ENCODE peak calls at places on chromosomes 6 and 20, in six cellular contexts. G is HCT116; U is Panc1; A is astrocyte; B is uterus; Z is CD8-positive, alpha-beta T cell. E is an unnamed sample.

GRCh38 chr6:38153946-38154345 is 334.4 kb downstream of the ZFAND3 start:
- DNase-seq in G (no peak), U (no peak), A (no peak), B (no peak), Z (no peak), E (no peak)

GRCh38 chr6:111338843-111339242 is 144.2 kb downstream of the REV3L start:
- DNase-seq in G (no peak), U (no peak), A (no peak), B (no peak), Z (no peak), E (no peak)

GRCh38 chr6:158772851-158773371 is 46.3 kb downstream of the EZR start:
- DNase-seq in G (no peak), U (no peak), A (no peak), B (no peak), Z (no peak), E (no peak)

GRCh38 chr20:44702776-44703175 is 12.4 kb upstream of the CCN5 start:
- DNase-seq in G (no peak), U (no peak), A (peak), B (peak), Z (no peak), E (peak)

GRCh38 chr20:62792182-62792939 is 3.9 kb upstream of the MRGBP start:
- DNase-seq in G (no peak), U (no peak), A (peak), B (no peak), Z (no peak), E (no peak)

GRCh38 chr6:32154514-32155161 is 697 bp downstream of the PPT2 start:
- DNase-seq in G (peak), U (no peak), A (peak), B (peak), Z (peak), E (peak)

GRCh38 chr20:35618372-35619131 is 2.9 kb downstream of the SPAG4 start:
- DNase-seq in G (no peak), U (no peak), A (peak), B (no peak), Z (no peak), E (peak)

GRCh38 chr20:15061955-15062354 is 724.5 kb upstream of the FLRT3 start:
- DNase-seq in G (no peak), U (no peak), A (no peak), B (no peak), Z (no peak), E (no peak)

GRCh38 chr6:30954631-30955366 is 14.0 kb downstream of the MUCL3 start:
- DNase-seq in G (no peak), U (no peak), A (no peak), B (no peak), Z (no peak), E (no peak)

GRCh38 chr6:37005061-37005810 is at the start of gene FGD2:
- DNase-seq in G (no peak), U (no peak), A (no peak), B (no peak), Z (no peak), E (no peak)

GRCh38 chr6:139006470-139006869 is 18.4 kb upstream of the REPS1 start:
- DNase-seq in G (no peak), U (no peak), A (no peak), B (no peak), Z (no peak), E (no peak)

GRCh38 chr20:29409833-29410804 is 1847.3 kb upstream of the DEFB115 start:
- DNase-seq in G (no peak), U (no peak), A (no peak), B (no peak), Z (no peak), E (peak)

GRCh38 chr6:38345586-38345985 is 294.1 kb downstream of the BTBD9 start:
- DNase-seq in G (no peak), U (no peak), A (no peak), B (no peak), Z (no peak), E (no peak)

GRCh38 chr6:158543606-158544185 is 16.2 kb upstream of the TMEM181 start:
- DNase-seq in G (no peak), U (no peak), A (no peak), B (no peak), Z (no peak), E (no peak)

GRCh38 chr20:54067606-54068174 is 2.7 kb downstream of the BCAS1 start:
- DNase-seq in G (peak), U (peak), A (peak), B (no peak), Z (no peak), E (no peak)

GRCh38 chr6:75201901-75202672 is 3.8 kb downstream of the COL12A1 start:
- DNase-seq in G (no peak), U (no peak), A (peak), B (peak), Z (no peak), E (peak)

GRCh38 chr20:57259179-57260021 is 7.0 kb downstream of the BMP7 start:
- DNase-seq in G (no peak), U (no peak), A (no peak), B (no peak), Z (no peak), E (no peak)

GRCh38 chr20:34560141-34560523 is 1.6 kb downstream of the MAP1LC3A start:
- DNase-seq in G (no peak), U (no peak), A (no peak), B (no peak), Z (no peak), E (no peak)

GRCh38 chr6:163294734-163295133 is 119.8 kb upstream of the QKI start:
- DNase-seq in G (no peak), U (no peak), A (no peak), B (no peak), Z (no peak), E (no peak)

GRCh38 chr6:74519172-74519571 is 686.7 kb downstream of the COL12A1 start:
- DNase-seq in G (no peak), U (peak), A (peak), B (no peak), Z (no peak), E (no peak)

GRCh38 chr20:50635676-50636600 is 55.4 kb downstream of the RIPOR3 start:
- DNase-seq in G (peak), U (peak), A (no peak), B (peak), Z (peak), E (peak)

GRCh38 chr6:116827561-116828240 is 1.2 kb downstream of the GPRC6A start:
- DNase-seq in G (no peak), U (no peak), A (no peak), B (no peak), Z (no peak), E (no peak)
- H3K27ac ChIP-seq in G (no peak), U (no peak), A (no peak), B (no peak), Z (no peak), E (no peak)

DNA sequence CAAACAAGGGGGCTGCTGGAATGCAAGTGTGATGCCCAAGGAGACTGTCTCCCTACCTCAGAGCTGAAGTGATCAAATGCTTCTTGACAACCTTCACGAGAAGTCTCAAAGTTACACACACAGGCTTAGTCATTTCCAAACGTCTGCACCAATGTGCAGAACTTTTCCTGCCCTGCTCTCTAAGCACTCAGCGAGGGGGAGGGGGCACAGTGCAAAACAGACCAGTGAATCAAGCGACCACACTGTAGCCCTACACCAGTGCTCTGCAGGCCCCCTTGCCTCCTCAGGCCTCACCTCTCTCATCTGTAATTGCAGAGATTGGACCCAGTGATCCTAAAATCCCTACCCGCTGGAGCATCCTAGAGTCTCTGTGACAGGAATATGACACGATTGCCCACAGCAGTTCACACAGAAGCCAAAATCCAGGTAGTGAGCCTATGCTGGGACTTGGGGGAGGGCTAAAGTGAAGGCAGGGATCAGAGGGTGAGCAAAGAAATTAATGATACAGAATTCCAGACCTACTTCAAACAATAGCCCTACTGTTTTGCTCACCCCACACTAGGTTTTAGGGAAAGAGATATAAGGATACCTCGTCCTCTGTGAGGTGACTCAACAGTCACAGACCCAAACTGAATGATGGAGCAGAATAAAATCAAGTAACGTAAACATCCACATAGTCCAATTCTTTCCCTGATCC is 56.4 kb downstream of the ATXN1 start:
- DNase-seq in G (no peak), U (no peak), A (peak), B (no peak), Z (no peak), E (no peak)
- H3K27ac ChIP-seq in G (no peak), U (peak), A (peak), B (peak), Z (no peak), E (peak)

GRCh38 chr20:16367948-16368560 is 205.2 kb downstream of the KIF16B start:
- DNase-seq in G (no peak), U (no peak), A (no peak), B (no peak), Z (no peak), E (no peak)
- H3K27ac ChIP-seq in G (no peak), U (no peak), A (no peak), B (no peak), Z (no peak), E (no peak)

GRCh38 chr6:25498510-25498909 is 153.5 kb upstream of the SCGN start:
- DNase-seq in G (no peak), U (no peak), A (no peak), B (no peak), Z (no peak), E (no peak)
- H3K27ac ChIP-seq in G (no peak), U (no peak), A (no peak), B (no peak), Z (no peak), E (no peak)

DNA sequence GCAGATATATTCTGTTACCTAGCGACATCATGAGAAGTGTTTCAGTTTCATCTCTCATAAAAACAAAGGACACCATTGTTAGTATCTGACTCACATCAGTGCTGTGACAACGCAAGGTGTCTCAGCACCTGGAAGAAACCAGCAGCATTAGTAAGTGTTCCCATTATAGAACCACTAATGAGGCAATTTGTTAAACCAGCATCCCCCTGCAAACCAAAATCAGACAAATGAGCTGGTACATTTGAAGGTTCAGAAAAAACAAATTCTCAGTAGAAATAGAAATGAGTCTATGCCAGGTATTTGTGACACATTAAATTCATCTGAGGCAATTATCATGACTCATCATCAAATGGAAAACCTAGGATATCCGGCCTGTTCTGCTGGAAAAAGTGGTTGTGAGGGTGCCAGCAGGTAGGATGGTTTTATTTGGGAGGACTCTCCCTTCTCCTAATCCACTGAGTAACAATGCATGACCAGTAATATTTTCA is 151.7 kb downstream of the TMEM200A start:
- DNase-seq in G (peak), U (no peak), A (peak), B (no peak), Z (no peak), E (no peak)
- H3K27ac ChIP-seq in G (peak), U (no peak), A (no peak), B (no peak), Z (no peak), E (no peak)

GRCh38 chr6:41545703-41546474 is at the start of gene FOXP4:
- DNase-seq in G (peak), U (peak), A (peak), B (peak), Z (peak), E (peak)
- H3K27ac ChIP-seq in G (peak), U (peak), A (no peak), B (peak), Z (no peak), E (peak)

DNA sequence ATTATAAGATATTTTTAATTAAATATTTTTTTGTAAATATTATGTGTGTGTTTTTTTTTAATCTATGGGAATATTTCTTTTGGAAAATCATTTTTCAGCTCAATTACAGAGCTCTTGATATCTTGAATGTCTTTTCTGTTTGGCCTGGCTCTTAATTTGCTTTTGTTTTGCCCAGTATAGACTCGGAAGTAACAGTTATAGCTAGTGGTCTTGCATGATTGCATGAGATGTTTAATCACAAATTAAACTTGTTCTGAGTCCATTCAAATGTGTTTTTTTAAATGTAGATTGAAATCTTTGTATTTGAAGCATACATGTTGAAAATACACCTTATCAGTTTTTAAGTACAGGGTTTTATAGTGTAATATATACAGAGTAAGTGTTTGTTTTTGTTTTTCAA is 2.6 kb downstream of the ID4 start:
- DNase-seq in G (no peak), U (no peak), A (no peak), B (no peak), Z (no peak), E (no peak)
- H3K27ac ChIP-seq in G (no peak), U (peak), A (no peak), B (peak), Z (no peak), E (peak)

DNA sequence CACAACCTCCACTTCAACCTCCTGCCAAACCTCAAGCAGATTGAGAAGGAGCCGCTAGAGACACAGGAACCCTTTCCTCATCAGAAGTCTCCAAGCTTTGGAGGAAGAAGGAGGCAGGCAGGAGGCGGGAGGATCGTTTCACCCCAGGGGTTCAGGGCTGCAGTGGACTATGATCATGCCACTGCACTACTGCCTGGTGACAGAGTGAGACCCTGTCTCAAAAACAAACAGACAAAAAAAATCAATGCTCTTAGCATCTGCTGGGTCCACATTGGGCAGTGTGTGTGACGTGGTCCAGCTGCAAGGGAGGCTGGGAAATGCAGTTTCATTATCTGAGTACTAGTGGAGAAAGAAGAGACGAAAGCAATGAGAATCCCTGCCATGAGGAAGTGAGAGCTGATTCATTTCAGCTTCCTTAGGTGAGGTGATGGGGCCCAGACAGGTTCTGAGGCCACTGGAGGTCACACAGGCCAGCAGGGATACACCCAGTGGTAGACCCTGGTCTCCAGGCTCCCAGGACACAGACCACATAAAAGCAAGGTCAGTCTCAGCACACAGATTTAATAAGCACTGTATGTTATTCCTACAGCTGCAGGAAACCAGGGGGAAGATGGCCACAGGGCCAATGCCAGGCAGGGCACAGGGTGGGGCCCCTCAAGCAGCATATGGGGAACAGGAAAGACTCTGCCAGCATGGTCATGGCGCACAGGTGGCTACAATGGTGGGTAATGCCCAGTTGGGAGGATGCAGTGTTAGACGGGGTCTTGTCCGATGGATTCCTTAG is 4.3 kb downstream of the GFRA4 start:
- DNase-seq in G (no peak), U (no peak), A (no peak), B (no peak), Z (no peak), E (no peak)
- H3K27ac ChIP-seq in G (no peak), U (no peak), A (no peak), B (no peak), Z (no peak), E (no peak)

E was measured in aorta.